ENCODE peak calls at places on chromosomes 1 and 21, in seven cellular contexts. J, O, E, M, H, G and N are unnamed samples.

GRCh38 chr1:212186427-212187207 is 98.6 kb upstream of the PPP2R5A start:
- DNase-seq in G (no peak), H (peak), M (no peak), O (no peak), J (no peak), E (no peak), N (no peak)

GRCh38 chr1:18278953-18279712 is 171.5 kb downstream of the IGSF21 start:
- DNase-seq in H (no peak), O (no peak), M (no peak), E (no peak), G (no peak), J (no peak), N (no peak)

GRCh38 chr1:19454265-19455198 is 30.8 kb downstream of the CAPZB start:
- DNase-seq in H (no peak), E (no peak), J (peak), O (no peak), G (no peak), M (no peak), N (no peak)

GRCh38 chr1:179742717-179743678 is at the start of gene FAM163A:
- DNase-seq in H (no peak), O (no peak), M (peak), G (no peak), J (peak), E (no peak), N (no peak)

GRCh38 chr1:8629241-8630091 is 188.0 kb downstream of the RERE start:
- DNase-seq in O (no peak), E (peak), J (no peak), G (no peak), H (peak), M (no peak), N (no peak)

GRCh38 chr1:195999022-195999421 is 609.2 kb downstream of the KCNT2 start:
- DNase-seq in J (no peak), M (no peak), H (no peak), G (no peak), E (peak), O (no peak), N (no peak)

GRCh38 chr1:211515090-211516023 is 23.4 kb upstream of the RD3 start:
- DNase-seq in E (peak), O (no peak), M (peak), J (peak), G (peak), H (peak), N (peak)

GRCh38 chr1:231600461-231600976 is 26.1 kb upstream of the DISC1 start:
- DNase-seq in M (no peak), H (no peak), G (no peak), O (peak), J (peak), E (peak), N (no peak)

DNA sequence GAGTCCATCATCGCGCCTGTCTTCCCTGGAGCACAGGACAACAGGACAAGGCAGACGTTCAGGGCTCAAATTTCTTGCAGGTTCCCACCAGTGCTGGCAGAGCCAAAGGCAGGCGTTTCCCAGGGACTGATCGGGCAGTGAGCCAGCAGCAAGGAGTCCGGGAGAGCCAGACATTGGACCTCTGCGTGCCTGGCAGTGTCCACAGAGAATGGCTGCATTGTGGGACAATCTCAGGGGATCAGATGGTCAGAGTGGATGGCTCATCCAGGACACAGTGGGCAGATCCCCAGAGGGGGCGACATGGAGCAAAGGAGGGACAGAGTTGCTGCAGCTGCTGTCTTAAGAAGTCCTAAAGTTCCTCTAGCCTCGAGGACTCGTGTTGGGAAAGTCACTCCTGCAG is 4.6 kb downstream of the TMEM63A start:
- DNase-seq in M (peak), E (peak), O (no peak), H (peak), J (peak), G (no peak), N (no peak)
- TF ChIP-seq CTCF in M (peak), E (peak), O (peak), H (peak), J (peak), G (no peak), N (peak)

GRCh38 chr1:32606972-32607371 is 43.4 kb downstream of the ZBTB8OS start:
- DNase-seq in O (no peak), G (no peak), E (no peak), J (no peak), M (no peak), H (no peak), N (no peak)

GRCh38 chr1:32609180-32609579 is 41.2 kb downstream of the ZBTB8OS start:
- DNase-seq in O (no peak), H (no peak), J (no peak), G (no peak), M (no peak), E (no peak), N (no peak)

GRCh38 chr1:32613472-32613871 is 36.9 kb downstream of the ZBTB8OS start:
- DNase-seq in E (no peak), H (no peak), J (no peak), O (no peak), G (no peak), M (no peak), N (no peak)

GRCh38 chr1:32611859-32612188 is 38.5 kb downstream of the ZBTB8OS start:
- DNase-seq in G (no peak), H (no peak), E (no peak), O (no peak), M (no peak), J (no peak), N (no peak)

GRCh38 chr1:32612189-32612881 is 38.0 kb downstream of the ZBTB8OS start:
- DNase-seq in G (peak), O (peak), E (peak), J (peak), H (peak), M (peak), N (peak)
- TF ChIP-seq CTCF in G (peak), O (peak), E (peak), J (peak), H (peak), M (peak), N (peak)

GRCh38 chr1:2372551-2373490 is 18.5 kb downstream of the MORN1 start:
- DNase-seq in G (no peak), E (no peak), H (peak), O (no peak), M (no peak), J (no peak), N (no peak)

GRCh38 chr1:2374260-2375155 is 16.8 kb downstream of the MORN1 start:
- DNase-seq in E (no peak), M (no peak), O (no peak), J (no peak), H (peak), G (no peak), N (no peak)

GRCh38 chr1:2375246-2375922 is 16.0 kb downstream of the MORN1 start:
- DNase-seq in J (no peak), M (no peak), H (peak), O (no peak), G (no peak), E (no peak), N (no peak)

GRCh38 chr1:2375923-2376260 is 15.5 kb downstream of the MORN1 start:
- DNase-seq in H (no peak), J (no peak), E (no peak), O (no peak), G (no peak), M (no peak), N (no peak)

DNA sequence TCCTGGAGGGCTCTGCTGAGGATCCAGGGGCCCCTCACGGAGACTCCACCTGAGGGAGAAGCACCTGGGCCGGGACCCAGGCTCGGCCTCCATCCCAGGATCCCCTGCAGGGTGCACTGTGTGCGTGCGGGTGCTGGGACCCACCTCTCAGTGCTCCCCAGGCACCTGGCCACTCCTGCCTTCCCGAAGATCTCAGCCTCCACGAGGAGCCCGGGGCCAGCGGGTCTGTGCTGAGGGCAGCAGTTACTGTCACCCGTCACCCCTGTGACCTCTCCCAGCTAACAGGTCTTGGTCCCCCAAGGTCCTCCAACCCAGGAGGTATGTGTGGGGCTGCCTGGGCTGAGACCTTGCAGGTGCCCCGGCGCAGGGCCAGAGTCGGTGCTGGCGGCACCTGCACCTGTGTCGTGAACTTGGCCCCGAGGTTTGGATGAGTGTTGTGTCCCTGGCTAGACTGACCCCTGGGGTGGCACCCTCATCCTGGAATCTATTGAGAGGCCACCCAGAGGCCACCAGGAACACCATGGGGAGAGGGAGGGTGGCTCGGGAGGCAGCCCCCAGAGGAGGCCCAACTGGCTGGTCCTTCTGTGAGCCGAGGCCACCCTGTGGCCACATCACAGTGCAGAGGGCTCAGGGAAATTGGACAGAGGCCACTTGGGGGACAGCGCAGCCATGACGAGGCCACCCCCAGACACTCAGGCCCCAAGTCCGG is 17.6 kb downstream of the MORN1 start:
- DNase-seq in M (no peak), E (no peak), H (peak), O (no peak), J (peak), G (no peak), N (no peak)
- TF ChIP-seq CTCF in M (no peak), E (no peak), H (no peak), O (no peak), J (no peak), G (no peak), N (no peak)

GRCh38 chr21:15592271-15592860 is 137.4 kb upstream of the USP25 start:
- DNase-seq in E (peak), O (peak), M (no peak), G (no peak), J (peak), H (no peak), N (peak)
- TF ChIP-seq CTCF in E (peak), O (peak), M (peak), G (peak), J (peak), H (peak), N (peak)